ENCODE peak calls at places on chromosomes 5 and 9, in eight cellular contexts. Z is right atrium auricular region, P is cardiac muscle cell, C is BJ, S is PC-9, F is HFF-Myc, H is skeletal muscle cell, E is heart right ventricle. X is an unnamed sample.
A peak's percentile ranks its signal among the peaks of the same experiment; 100 is the strongest.

GRCh38 chr5:169744336-169744735 is 107.3 kb downstream of the DOCK2 start:
- DNase-seq in C (no peak), E (no peak), Z (no peak), P (no peak), F (no peak), S (no peak), H (no peak), X (peak; percentile 47)

GRCh38 chr9:98006127-98006796 is 23.1 kb downstream of the ANP32B start:
- DNase-seq in P (no peak), C (no peak), S (no peak), Z (no peak), H (no peak), E (no peak), F (no peak), X (no peak)

GRCh38 chr9:105449081-105449480 is 1.2 kb downstream of the FSD1L start:
- DNase-seq in Z (no peak), P (no peak), E (no peak), F (no peak), H (no peak), C (no peak), S (no peak), X (peak; percentile 24)

GRCh38 chr5:141882594-141883183 is 4.5 kb upstream of the PCDH1 start:
- DNase-seq in F (no peak), C (no peak), H (no peak), S (no peak), Z (no peak), P (no peak), E (no peak), X (no peak)

GRCh38 chr9:100294806-100295205 is 57.9 kb downstream of the TEX10 start:
- DNase-seq in S (no peak), Z (no peak), C (no peak), P (no peak), H (no peak), E (no peak), F (no peak), X (no peak)

GRCh38 chr9:129231022-129231739 is 53.1 kb upstream of the IER5L start:
- DNase-seq in E (no peak), C (no peak), P (no peak), F (no peak), Z (no peak), H (no peak), S (no peak), X (no peak)

GRCh38 chr5:33068786-33069185 is 357.7 kb downstream of the NPR3 start:
- DNase-seq in C (no peak), Z (no peak), E (no peak), P (no peak), F (no peak), H (no peak), S (peak; percentile 29), X (peak; percentile 21)

GRCh38 chr9:36870960-36871359 is 163.1 kb downstream of the PAX5 start:
- DNase-seq in H (no peak), C (no peak), Z (no peak), S (no peak), F (no peak), P (no peak), E (no peak), X (no peak)

GRCh38 chr9:127970401-127971313 is 10.1 kb downstream of the EEIG1 start:
- DNase-seq in P (no peak), H (no peak), Z (no peak), S (no peak), F (no peak), E (no peak), C (no peak), X (no peak)

GRCh38 chr9:33289501-33289900 is 815 bp upstream of the NFX1 start:
- DNase-seq in F (no peak), P (peak; percentile 20), Z (no peak), S (no peak), C (no peak), H (no peak), E (peak; percentile 13), X (peak; percentile 14)

GRCh38 chr9:111258209-111258877 is 71.7 kb downstream of the OR2K2 start:
- DNase-seq in Z (no peak), P (no peak), E (no peak), F (no peak), H (no peak), S (no peak), C (no peak), X (no peak)

GRCh38 chr5:180622910-180623309 is 26.5 kb downstream of the FLT4 start:
- DNase-seq in E (no peak), S (no peak), Z (no peak), P (no peak), C (no peak), F (no peak), H (no peak), X (no peak)

GRCh38 chr5:61340775-61341361 is 8.8 kb downstream of the ZSWIM6 start:
- DNase-seq in Z (no peak), C (no peak), S (no peak), F (no peak), H (no peak), P (no peak), E (no peak), X (no peak)

GRCh38 chr5:133420440-133421301 is 191.7 kb downstream of the FSTL4 start:
- DNase-seq in H (no peak), E (no peak), P (no peak), Z (no peak), F (no peak), C (no peak), S (no peak), X (no peak)

GRCh38 chr9:127148014-127148413 is 25.6 kb upstream of the ANGPTL2 start:
- DNase-seq in P (no peak), C (no peak), E (no peak), F (no peak), S (no peak), H (no peak), Z (no peak), X (no peak)

GRCh38 chr5:135249658-135250057 is 149.4 kb downstream of the MACROH2A1 start:
- DNase-seq in Z (peak; percentile 50), H (no peak), E (no peak), P (no peak), C (no peak), S (no peak), F (no peak), X (peak; percentile 29)

GRCh38 chr9:71936066-71936465 is 24.6 kb downstream of the C9orf85 start:
- DNase-seq in Z (no peak), F (no peak), C (no peak), P (no peak), S (no peak), E (no peak), H (no peak), X (no peak)

GRCh38 chr5:148033138-148033537 is 30.6 kb upstream of the SPINK5 start:
- DNase-seq in C (no peak), F (no peak), Z (no peak), S (no peak), P (no peak), E (no peak), H (no peak), X (no peak)

GRCh38 chr9:115164511-115164974 is 46.6 kb upstream of the TNC start:
- DNase-seq in S (peak; percentile 84), C (no peak), F (peak; percentile 57), H (no peak), P (peak; percentile 38), Z (no peak), E (no peak), X (peak; percentile 65)

GRCh38 chr5:154000703-154001102 is 38.0 kb downstream of the FAM114A2 start:
- DNase-seq in Z (no peak), E (no peak), S (no peak), P (no peak), C (no peak), F (no peak), H (no peak), X (no peak)

GRCh38 chr9:127854169-127854833 is at the start of gene ENG:
- DNase-seq in C (no peak), E (peak; percentile 91), F (no peak), S (peak; percentile 78), P (peak; percentile 79), Z (peak; percentile 92), H (no peak), X (peak; percentile 60)

GRCh38 chr9:88418025-88418424 is 29.8 kb downstream of the SPIN1 start:
- DNase-seq in Z (no peak), S (no peak), P (no peak), F (no peak), E (no peak), H (no peak), C (no peak), X (no peak)

GRCh38 chr9:79573697-79573976 is 1.9 kb downstream of the TLE4 start:
- DNase-seq in H (no peak), Z (no peak), C (no peak), P (no peak), S (no peak), F (no peak), E (no peak), X (no peak)

GRCh38 chr9:112755059-112755458 is 4.5 kb downstream of the SNX30 start:
- DNase-seq in C (no peak), Z (no peak), E (no peak), H (no peak), F (no peak), P (peak; percentile 68), S (peak; percentile 33), X (peak; percentile 76)
- H3K4me3 ChIP-seq in C (no peak overlapping the region), Z (no peak overlapping the region), E (no peak overlapping the region), H (no peak overlapping the region), F (no peak overlapping the region), P (no peak overlapping the region), S (peak overlapping the region; percentile 33), X (peak overlapping the region; percentile 11)

GRCh38 chr5:16932401-16932800 is 3.7 kb downstream of the MYO10 start:
- DNase-seq in P (no peak), E (no peak), S (no peak), F (no peak), H (no peak), C (no peak), Z (no peak), X (no peak)
- H3K4me3 ChIP-seq in P (no peak overlapping the region), E (no peak overlapping the region), S (no peak overlapping the region), F (peak overlapping the region; percentile 78), H (peak overlapping the region; percentile 84), C (no peak overlapping the region), Z (no peak overlapping the region), X (peak overlapping the region; percentile 35)

GRCh38 chr9:3824589-3824988 is 298.8 kb upstream of the RFX3 start:
- DNase-seq in S (no peak), Z (no peak), C (peak; percentile 28), P (no peak), H (no peak), F (peak; percentile 70), E (no peak), X (no peak)
- H3K4me3 ChIP-seq in S (no peak overlapping the region), Z (no peak overlapping the region), C (no peak overlapping the region), P (no peak overlapping the region), H (no peak overlapping the region), F (no peak overlapping the region), E (no peak overlapping the region), X (no peak overlapping the region)

GRCh38 chr9:136657975-136658848 is 4.5 kb upstream of the EGFL7 start:
- DNase-seq in P (no peak), H (no peak), Z (no peak), C (no peak), F (no peak), E (peak; percentile 36), S (no peak), X (no peak)

GRCh38 chr9:136654820-136655219 is 7.9 kb upstream of the EGFL7 start:
- DNase-seq in E (no peak), S (no peak), P (no peak), Z (no peak), C (no peak), F (no peak), H (no peak), X (no peak)

GRCh38 chr9:136655244-136656225 is 7.2 kb upstream of the EGFL7 start:
- DNase-seq in Z (no peak), H (no peak), E (peak; percentile 73), C (no peak), F (no peak), P (peak; percentile 61), S (no peak), X (no peak)

GRCh38 chr9:136656795-136657611 is 5.7 kb upstream of the EGFL7 start:
- DNase-seq in E (peak; percentile 37), Z (no peak), P (no peak), F (no peak), C (no peak), S (no peak), H (no peak), X (no peak)

GRCh38 chr9:136656339-136656738 is 6.4 kb upstream of the EGFL7 start:
- DNase-seq in P (no peak), S (no peak), H (no peak), F (no peak), E (no peak), Z (no peak), C (no peak), X (no peak)
- H3K4me3 ChIP-seq in P (no peak overlapping the region), S (no peak overlapping the region), H (no peak overlapping the region), F (no peak overlapping the region), E (peak overlapping the region; percentile 83), Z (no peak overlapping the region), C (no peak overlapping the region), X (no peak overlapping the region)